ENCODE peak calls at places on chromosomes 11 and 22, in seven cellular contexts. One of them, this sample, is unnamed.

GRCh38 chr11:83265331-83265730 is 20.8 kb downstream of the CCDC90B start:
- DNase-seq in transverse colon: no peak
- DNase-seq in H1: no peak
- DNase-seq in IMR-90: peak; percentile 64
- DNase-seq in adrenal gland: no peak
- DNase-seq in right lobe of liver: no peak
- DNase-seq in vagina: no peak
- DNase-seq in this sample: no peak

GRCh38 chr11:44530413-44531115 is 34.9 kb upstream of the CD82 start:
- DNase-seq in transverse colon: no peak
- DNase-seq in adrenal gland: no peak
- DNase-seq in right lobe of liver: no peak
- DNase-seq in H1: no peak
- DNase-seq in vagina: no peak
- DNase-seq in IMR-90: peak; percentile 19
- DNase-seq in this sample: no peak

GRCh38 chr11:1896468-1896867 is 4.8 kb upstream of the PRR33 start:
- DNase-seq in IMR-90: no peak
- DNase-seq in H1: no peak
- DNase-seq in vagina: no peak
- DNase-seq in right lobe of liver: no peak
- DNase-seq in adrenal gland: no peak
- DNase-seq in transverse colon: no peak
- DNase-seq in this sample: no peak

GRCh38 chr11:66857234-66857926 is 516 bp downstream of the LRFN4 start:
- DNase-seq in transverse colon: no peak
- DNase-seq in right lobe of liver: peak; percentile 55
- DNase-seq in H1: no peak
- DNase-seq in adrenal gland: no peak
- DNase-seq in vagina: no peak
- DNase-seq in IMR-90: no peak
- DNase-seq in this sample: no peak

GRCh38 chr22:44089717-44090570 is 65.8 kb downstream of the PARVB start:
- DNase-seq in transverse colon: no peak
- DNase-seq in H1: no peak
- DNase-seq in vagina: no peak
- DNase-seq in IMR-90: no peak
- DNase-seq in right lobe of liver: peak; percentile 19
- DNase-seq in adrenal gland: peak; percentile 63
- DNase-seq in this sample: no peak

GRCh38 chr11:2781413-2782274 is 81.8 kb upstream of the KCNQ1OT1 start:
- DNase-seq in H1: no peak
- DNase-seq in IMR-90: peak; percentile 21
- DNase-seq in adrenal gland: peak; percentile 7
- DNase-seq in transverse colon: peak; percentile 7
- DNase-seq in vagina: peak; percentile 92
- DNase-seq in right lobe of liver: peak; percentile 42
- DNase-seq in this sample: peak; percentile 9

GRCh38 chr22:31139866-31140716 is at the start of gene PLA2G3:
- DNase-seq in transverse colon: no peak
- DNase-seq in adrenal gland: no peak
- DNase-seq in IMR-90: peak; percentile 60
- DNase-seq in vagina: no peak
- DNase-seq in H1: peak; percentile 85
- DNase-seq in right lobe of liver: no peak
- DNase-seq in this sample: peak; percentile 10

GRCh38 chr22:26797910-26798309 is 140.5 kb downstream of the MIAT start:
- DNase-seq in vagina: no peak
- DNase-seq in IMR-90: no peak
- DNase-seq in H1: no peak
- DNase-seq in adrenal gland: no peak
- DNase-seq in right lobe of liver: no peak
- DNase-seq in transverse colon: no peak
- DNase-seq in this sample: no peak

GRCh38 chr11:62489204-62489603 is 57.4 kb downstream of the AHNAK start:
- DNase-seq in right lobe of liver: no peak
- DNase-seq in transverse colon: no peak
- DNase-seq in vagina: no peak
- DNase-seq in adrenal gland: no peak
- DNase-seq in H1: no peak
- DNase-seq in IMR-90: peak; percentile 52
- DNase-seq in this sample: no peak

GRCh38 chr22:47332246-47332980 is 570.0 kb downstream of the TBC1D22A start:
- DNase-seq in adrenal gland: no peak
- DNase-seq in right lobe of liver: no peak
- DNase-seq in transverse colon: no peak
- DNase-seq in H1: no peak
- DNase-seq in vagina: no peak
- DNase-seq in IMR-90: no peak
- DNase-seq in this sample: no peak

GRCh38 chr22:31344369-31345330 is 1.5 kb downstream of the PATZ1 start:
- DNase-seq in vagina: no peak
- DNase-seq in right lobe of liver: peak; percentile 60
- DNase-seq in adrenal gland: no peak
- DNase-seq in transverse colon: peak; percentile 64
- DNase-seq in H1: no peak
- DNase-seq in IMR-90: peak; percentile 57
- DNase-seq in this sample: peak; percentile 55

GRCh38 chr22:42397332-42398246 is 34.6 kb downstream of the NFAM1 start:
- DNase-seq in H1: no peak
- DNase-seq in transverse colon: peak; percentile 35
- DNase-seq in adrenal gland: peak; percentile 59
- DNase-seq in IMR-90: no peak
- DNase-seq in vagina: no peak
- DNase-seq in right lobe of liver: no peak
- DNase-seq in this sample: no peak

GRCh38 chr11:12599408-12600143 is 74.6 kb upstream of the TEAD1 start:
- DNase-seq in vagina: no peak
- DNase-seq in right lobe of liver: peak; percentile 86
- DNase-seq in H1: peak; percentile 57
- DNase-seq in transverse colon: peak; percentile 24
- DNase-seq in IMR-90: no peak
- DNase-seq in adrenal gland: peak; percentile 60
- DNase-seq in this sample: peak; percentile 74

GRCh38 chr11:70108250-70108649 is 30.1 kb downstream of the ANO1 start:
- DNase-seq in adrenal gland: no peak
- DNase-seq in right lobe of liver: no peak
- DNase-seq in transverse colon: no peak
- DNase-seq in IMR-90: peak; percentile 84
- DNase-seq in H1: no peak
- DNase-seq in vagina: no peak
- DNase-seq in this sample: no peak

GRCh38 chr11:132134322-132134721 is 763.9 kb downstream of the NTM start:
- DNase-seq in transverse colon: no peak
- DNase-seq in vagina: no peak
- DNase-seq in H1: no peak
- DNase-seq in adrenal gland: no peak
- DNase-seq in IMR-90: peak; percentile 62
- DNase-seq in right lobe of liver: no peak
- DNase-seq in this sample: no peak

GRCh38 chr22:36352775-36353507 is 34.8 kb downstream of the MYH9 start:
- DNase-seq in transverse colon: no peak
- DNase-seq in adrenal gland: peak; percentile 88
- DNase-seq in right lobe of liver: peak; percentile 93
- DNase-seq in IMR-90: peak; percentile 95
- DNase-seq in vagina: no peak
- DNase-seq in H1: no peak
- DNase-seq in this sample: peak; percentile 93

GRCh38 chr11:121444508-121444907 is 7.6 kb upstream of the SORL1 start:
- DNase-seq in transverse colon: no peak
- DNase-seq in IMR-90: no peak
- DNase-seq in H1: no peak
- DNase-seq in adrenal gland: no peak
- DNase-seq in vagina: no peak
- DNase-seq in right lobe of liver: no peak
- DNase-seq in this sample: no peak

GRCh38 chr11:121446752-121447156 is 5.4 kb upstream of the SORL1 start:
- DNase-seq in vagina: no peak
- DNase-seq in right lobe of liver: no peak
- DNase-seq in transverse colon: no peak
- DNase-seq in adrenal gland: no peak
- DNase-seq in H1: no peak
- DNase-seq in IMR-90: peak; percentile 73
- DNase-seq in this sample: no peak

GRCh38 chr11:121445071-121445768 is 6.9 kb upstream of the SORL1 start:
- DNase-seq in right lobe of liver: no peak
- DNase-seq in H1: no peak
- DNase-seq in adrenal gland: no peak
- DNase-seq in transverse colon: peak; percentile 29
- DNase-seq in vagina: no peak
- DNase-seq in IMR-90: no peak
- DNase-seq in this sample: no peak

GRCh38 chr11:121441533-121441932 is 10.6 kb upstream of the SORL1 start:
- DNase-seq in H1: no peak
- DNase-seq in adrenal gland: no peak
- DNase-seq in transverse colon: no peak
- DNase-seq in vagina: no peak
- DNase-seq in IMR-90: no peak
- DNase-seq in right lobe of liver: no peak
- DNase-seq in this sample: no peak

DNA sequence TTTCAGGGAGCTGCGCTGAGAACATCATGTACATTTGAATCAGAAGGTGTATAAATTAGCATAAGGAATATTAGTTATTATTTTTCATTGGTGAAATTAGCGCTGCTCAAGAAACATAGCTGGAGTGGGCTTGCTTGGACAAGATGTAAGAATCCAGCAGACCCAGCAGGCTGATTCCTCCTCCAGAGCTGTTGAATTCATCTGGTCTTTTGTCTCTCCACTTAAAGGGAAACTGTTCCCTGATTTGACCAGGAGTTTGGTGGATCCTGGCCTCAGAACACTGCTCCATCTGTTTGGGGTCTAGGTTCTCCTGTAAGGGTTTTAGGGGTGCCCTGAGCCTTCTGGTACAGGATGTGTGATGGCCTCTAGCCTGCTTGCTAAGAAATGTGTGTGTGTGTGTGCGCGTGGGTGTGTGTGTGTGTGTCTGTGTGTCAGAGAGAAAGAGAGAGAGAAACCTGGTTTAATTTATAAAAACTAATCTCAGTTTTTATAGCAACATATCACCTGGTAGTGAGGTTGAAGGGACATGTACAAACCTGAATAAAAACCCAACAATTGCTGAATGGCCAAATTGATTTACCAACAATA is 8.3 kb upstream of the SORL1 start:
- DNase-seq in transverse colon: no peak
- DNase-seq in adrenal gland: no peak
- DNase-seq in right lobe of liver: no peak
- DNase-seq in IMR-90: no peak
- DNase-seq in H1: no peak
- DNase-seq in vagina: no peak
- DNase-seq in this sample: no peak
- TF ChIP-seq POLR2A in transverse colon: no peak
- TF ChIP-seq POLR2A in adrenal gland: no peak
- TF ChIP-seq POLR2A in right lobe of liver: no peak
- TF ChIP-seq POLR2A in IMR-90: no peak
- TF ChIP-seq POLR2A in H1: no peak
- TF ChIP-seq POLR2A in vagina: no peak
- TF ChIP-seq POLR2A in this sample: no peak

GRCh38 chr11:75768112-75768908 is at the start of gene DGAT2:
- DNase-seq in H1: peak; percentile 33
- DNase-seq in vagina: no peak
- DNase-seq in right lobe of liver: peak; percentile 90
- DNase-seq in adrenal gland: peak; percentile 42
- DNase-seq in transverse colon: peak; percentile 80
- DNase-seq in IMR-90: peak; percentile 42
- DNase-seq in this sample: peak; percentile 67
- TF ChIP-seq POLR2A in H1: no peak
- TF ChIP-seq POLR2A in vagina: no peak
- TF ChIP-seq POLR2A in right lobe of liver: peak; percentile 89
- TF ChIP-seq POLR2A in adrenal gland: no peak
- TF ChIP-seq POLR2A in transverse colon: no peak
- TF ChIP-seq POLR2A in IMR-90: no peak
- TF ChIP-seq POLR2A in this sample: no peak

GRCh38 chr11:77589521-77590193 is at the start of gene AQP11:
- DNase-seq in vagina: no peak
- DNase-seq in adrenal gland: peak; percentile 91
- DNase-seq in IMR-90: peak; percentile 80
- DNase-seq in transverse colon: peak; percentile 94
- DNase-seq in H1: peak; percentile 74
- DNase-seq in right lobe of liver: peak; percentile 96
- DNase-seq in this sample: peak; percentile 94
- TF ChIP-seq POLR2A in vagina: no peak
- TF ChIP-seq POLR2A in adrenal gland: peak; percentile 53
- TF ChIP-seq POLR2A in IMR-90: no peak
- TF ChIP-seq POLR2A in transverse colon: peak; percentile 79
- TF ChIP-seq POLR2A in H1: peak; percentile 12
- TF ChIP-seq POLR2A in right lobe of liver: peak; percentile 77
- TF ChIP-seq POLR2A in this sample: peak; percentile 77

GRCh38 chr11:32396991-32397390 is 38.3 kb downstream of the WT1 start:
- DNase-seq in transverse colon: no peak
- DNase-seq in vagina: no peak
- DNase-seq in adrenal gland: no peak
- DNase-seq in H1: no peak
- DNase-seq in right lobe of liver: no peak
- DNase-seq in IMR-90: no peak
- DNase-seq in this sample: no peak
- TF ChIP-seq POLR2A in transverse colon: no peak
- TF ChIP-seq POLR2A in vagina: no peak
- TF ChIP-seq POLR2A in adrenal gland: no peak
- TF ChIP-seq POLR2A in H1: no peak
- TF ChIP-seq POLR2A in right lobe of liver: no peak
- TF ChIP-seq POLR2A in IMR-90: no peak
- TF ChIP-seq POLR2A in this sample: no peak

GRCh38 chr22:12601870-12602779 is 2925.9 kb upstream of the OR11H1 start:
- DNase-seq in IMR-90: no peak
- DNase-seq in right lobe of liver: peak; percentile 65
- DNase-seq in adrenal gland: peak; percentile 24
- DNase-seq in H1: no peak
- DNase-seq in transverse colon: no peak
- DNase-seq in vagina: no peak
- DNase-seq in this sample: no peak
- TF ChIP-seq POLR2A in IMR-90: no peak
- TF ChIP-seq POLR2A in right lobe of liver: no peak
- TF ChIP-seq POLR2A in adrenal gland: no peak
- TF ChIP-seq POLR2A in H1: no peak
- TF ChIP-seq POLR2A in transverse colon: no peak
- TF ChIP-seq POLR2A in vagina: no peak
- TF ChIP-seq POLR2A in this sample: no peak

This sample was measured in body of pancreas.